ENCODE peak calls at places on chromosomes 13 and 19, in six cellular contexts. D is fibroblast of lung, I is endothelial cell of umbilical vein, P is H9, K is endodermal cell, C is adipocyte. Z is an unnamed sample.
A peak's percentile ranks its signal among the peaks of the same experiment; 100 is the strongest.

GRCh38 chr19:41944336-41944735 is 14.8 kb downstream of the RABAC1 start:
- DNase-seq in D (no peak), I (no peak), P (no peak), K (no peak), C (no peak), Z (no peak)

GRCh38 chr19:51473009-51473707 is 5.2 kb upstream of the CEACAM18 start:
- DNase-seq in D (peak; percentile 60), I (peak; percentile 61), P (peak; percentile 65), K (peak; percentile 90), C (peak; percentile 85), Z (no peak)

GRCh38 chr13:99661791-99662190 is 160.5 kb downstream of the TM9SF2 start:
- DNase-seq in D (no peak), I (no peak), P (peak; percentile 87), K (peak; percentile 91), C (no peak), Z (no peak)

GRCh38 chr13:46527237-46527636 is 25.7 kb upstream of the LRCH1 start:
- DNase-seq in D (no peak), I (no peak), P (no peak), K (no peak), C (no peak), Z (no peak)

GRCh38 chr13:99267927-99268326 is 9.7 kb upstream of the GPR18 start:
- DNase-seq in D (no peak), I (no peak), P (no peak), K (no peak), C (no peak), Z (no peak)

GRCh38 chr13:48775804-48776203 is 122.1 kb downstream of the CYSLTR2 start:
- DNase-seq in D (peak; percentile 91), I (no peak), P (no peak), K (no peak), C (peak; percentile 63), Z (no peak)

GRCh38 chr19:46471116-46471733 is at the start of gene PNMA8A:
- DNase-seq in D (peak; percentile 63), I (peak; percentile 54), P (peak; percentile 95), K (peak; percentile 96), C (peak; percentile 85), Z (peak; percentile 95)

GRCh38 chr19:5240011-5240410 is 100.6 kb downstream of the PTPRS start:
- DNase-seq in D (no peak), I (no peak), P (no peak), K (no peak), C (no peak), Z (no peak)

GRCh38 chr19:31347828-31348314 is 1.4 kb downstream of the TSHZ3 start:
- DNase-seq in D (peak; percentile 89), I (no peak), P (no peak), K (no peak), C (peak; percentile 44), Z (no peak)

GRCh38 chr19:9981406-9982260 is 28.7 kb downstream of the COL5A3 start:
- DNase-seq in D (no peak), I (no peak), P (no peak), K (no peak), C (no peak), Z (no peak)

GRCh38 chr13:42039946-42040729 is 8.3 kb upstream of the DGKH start:
- DNase-seq in D (peak; percentile 88), I (peak; percentile 83), P (peak; percentile 78), K (peak; percentile 91), C (peak; percentile 95), Z (peak; percentile 98)

GRCh38 chr13:26787961-26788360 is 27.4 kb upstream of the GPR12 start:
- DNase-seq in D (no peak), I (no peak), P (no peak), K (no peak), C (no peak), Z (no peak)

GRCh38 chr19:19403373-19403901 is 2.0 kb upstream of the GATAD2A start:
- DNase-seq in D (peak; percentile 31), I (no peak), P (no peak), K (no peak), C (peak; percentile 61), Z (peak; percentile 37)

GRCh38 chr13:36345438-36346221 is 564 bp downstream of the SPART start:
- DNase-seq in D (peak; percentile 93), I (peak; percentile 87), P (peak; percentile 63), K (peak; percentile 91), C (peak; percentile 94), Z (peak; percentile 79)

GRCh38 chr13:99320693-99321481 is 13.7 kb upstream of the GPR183 start:
- DNase-seq in D (peak; percentile 91), I (peak; percentile 93), P (no peak), K (no peak), C (peak; percentile 92), Z (no peak)

GRCh38 chr13:99312493-99312883 is 5.3 kb upstream of the GPR183 start:
- DNase-seq in D (peak; percentile 61), I (no peak), P (no peak), K (no peak), C (peak; percentile 96), Z (no peak)

GRCh38 chr13:109816112-109816978 is 30.0 kb upstream of the IRS2 start:
- DNase-seq in D (no peak), I (no peak), P (no peak), K (no peak), C (no peak), Z (no peak)

GRCh38 chr13:103354189-103354588 is 288.0 kb upstream of the SLC10A2 start:
- DNase-seq in D (peak; percentile 44), I (no peak), P (no peak), K (no peak), C (peak; percentile 0), Z (no peak)

GRCh38 chr13:28750187-28751045 is 31.6 kb upstream of the SLC46A3 start:
- DNase-seq in D (no peak), I (peak; percentile 70), P (no peak), K (peak; percentile 60), C (no peak), Z (no peak)

GRCh38 chr13:59450218-59450617 is 713.5 kb downstream of the DIAPH3 start:
- DNase-seq in D (no peak), I (no peak), P (no peak), K (no peak), C (no peak), Z (no peak)

GRCh38 chr19:53037101-53038097 is 7.1 kb upstream of the ERVV-2 start:
- DNase-seq in D (peak; percentile 73), I (peak; percentile 42), P (peak; percentile 58), K (peak; percentile 77), C (peak; percentile 62), Z (peak; percentile 80)

GRCh38 chr19:40502647-40503046 is 35.8 kb downstream of the SPTBN4 start:
- DNase-seq in D (no peak), I (no peak), P (peak; percentile 72), K (peak; percentile 81), C (no peak), Z (no peak)

DNA sequence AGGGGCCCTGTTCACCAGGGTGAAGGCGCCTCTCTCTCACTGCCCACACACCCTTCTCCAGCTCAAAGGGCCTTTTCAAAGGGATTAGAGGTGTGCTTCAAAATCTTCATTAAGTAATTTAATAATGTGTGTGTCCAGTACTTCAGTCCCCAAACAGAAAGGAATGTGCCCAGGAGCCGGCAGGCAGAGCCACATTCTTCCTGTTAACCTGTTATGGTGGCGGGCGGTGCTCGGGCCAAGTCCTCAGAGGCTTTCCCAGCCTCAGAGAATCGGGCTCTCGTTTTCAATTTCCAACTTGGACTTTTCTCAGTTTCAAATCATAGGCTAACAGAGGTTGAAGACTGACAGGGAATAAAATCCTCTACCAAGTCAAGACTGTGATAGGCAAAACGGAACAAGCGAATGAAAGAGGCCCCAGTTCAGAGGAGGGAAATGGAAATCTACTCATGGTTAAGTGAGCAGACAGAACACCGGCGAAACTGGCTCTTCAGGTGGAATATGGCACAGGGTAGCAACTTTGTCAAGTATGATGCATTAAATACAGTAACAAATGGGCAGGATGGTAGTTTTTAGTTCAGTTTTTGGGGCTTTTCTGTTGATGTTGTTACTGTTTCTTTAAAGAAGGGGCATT is 68.6 kb downstream of the FOXO1 start:
- DNase-seq in D (no peak), I (no peak), P (no peak), K (no peak), C (no peak), Z (no peak)
- H3K9ac ChIP-seq in D (no peak overlapping the region), I (no peak overlapping the region), P (no peak overlapping the region), K (no peak overlapping the region), C (no peak overlapping the region), Z (peak overlapping the region; percentile 30)

DNA sequence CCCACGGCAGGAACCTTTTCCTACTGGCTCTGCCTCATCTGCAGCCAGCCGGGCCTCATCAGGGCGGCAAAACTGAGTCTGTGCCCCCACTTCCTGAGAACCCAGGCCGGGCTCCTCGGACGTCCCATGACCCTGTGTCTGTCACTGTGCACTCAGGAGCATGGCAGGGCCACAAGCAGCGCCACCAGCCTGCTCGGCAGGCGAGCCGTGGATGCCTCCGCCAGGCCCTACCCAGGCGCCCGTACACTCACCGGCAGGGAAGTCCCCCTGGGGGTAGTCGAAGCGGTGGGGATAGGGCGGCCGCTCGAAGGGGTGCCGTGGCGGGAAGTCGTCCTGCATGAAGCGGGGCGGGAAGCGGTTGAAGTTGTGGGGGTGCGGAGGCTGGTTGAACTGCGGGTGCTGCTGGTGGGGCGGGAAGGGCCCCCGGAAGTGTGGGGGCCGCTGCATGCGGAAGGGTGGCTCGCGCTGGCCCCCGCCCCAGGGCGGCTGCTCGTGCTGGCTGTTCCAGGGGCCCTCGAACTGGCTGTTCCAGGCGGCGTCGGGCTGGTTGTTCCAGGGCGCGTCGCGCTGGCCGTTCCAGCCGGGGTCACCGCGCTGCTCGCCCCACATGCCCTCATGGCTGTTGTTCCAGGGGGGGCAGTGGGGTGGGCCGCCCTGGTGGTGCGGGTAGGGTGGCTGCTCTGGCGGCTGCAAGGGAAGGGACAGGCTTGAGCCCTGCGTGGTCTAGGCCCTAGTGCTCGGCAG is 17.1 kb downstream of the CHERP start:
- DNase-seq in D (no peak), I (no peak), P (no peak), K (no peak), C (no peak), Z (no peak)
- H3K4me1 ChIP-seq in D (no peaks in the 10 kb centered on the region), I (no peaks in the 10 kb centered on the region), P (no peaks in the 10 kb centered on the region), K (no peaks in the 10 kb centered on the region), C (no peaks in the 10 kb centered on the region), Z (peaks cover 10% of the 10 kb centered on the region)

GRCh38 chr13:88751994-88752393 is 1080.8 kb downstream of the SLITRK5 start:
- DNase-seq in D (no peak), I (no peak), P (no peak), K (no peak), C (no peak), Z (no peak)

GRCh38 chr13:88754141-88754540 is 1083.0 kb downstream of the SLITRK5 start:
- DNase-seq in D (no peak), I (no peak), P (no peak), K (no peak), C (no peak), Z (no peak)
- H3K9ac ChIP-seq in D (no peak overlapping the region), I (no peak overlapping the region), P (no peak overlapping the region), K (no peak overlapping the region), C (no peak overlapping the region), Z (no peak overlapping the region)

DNA sequence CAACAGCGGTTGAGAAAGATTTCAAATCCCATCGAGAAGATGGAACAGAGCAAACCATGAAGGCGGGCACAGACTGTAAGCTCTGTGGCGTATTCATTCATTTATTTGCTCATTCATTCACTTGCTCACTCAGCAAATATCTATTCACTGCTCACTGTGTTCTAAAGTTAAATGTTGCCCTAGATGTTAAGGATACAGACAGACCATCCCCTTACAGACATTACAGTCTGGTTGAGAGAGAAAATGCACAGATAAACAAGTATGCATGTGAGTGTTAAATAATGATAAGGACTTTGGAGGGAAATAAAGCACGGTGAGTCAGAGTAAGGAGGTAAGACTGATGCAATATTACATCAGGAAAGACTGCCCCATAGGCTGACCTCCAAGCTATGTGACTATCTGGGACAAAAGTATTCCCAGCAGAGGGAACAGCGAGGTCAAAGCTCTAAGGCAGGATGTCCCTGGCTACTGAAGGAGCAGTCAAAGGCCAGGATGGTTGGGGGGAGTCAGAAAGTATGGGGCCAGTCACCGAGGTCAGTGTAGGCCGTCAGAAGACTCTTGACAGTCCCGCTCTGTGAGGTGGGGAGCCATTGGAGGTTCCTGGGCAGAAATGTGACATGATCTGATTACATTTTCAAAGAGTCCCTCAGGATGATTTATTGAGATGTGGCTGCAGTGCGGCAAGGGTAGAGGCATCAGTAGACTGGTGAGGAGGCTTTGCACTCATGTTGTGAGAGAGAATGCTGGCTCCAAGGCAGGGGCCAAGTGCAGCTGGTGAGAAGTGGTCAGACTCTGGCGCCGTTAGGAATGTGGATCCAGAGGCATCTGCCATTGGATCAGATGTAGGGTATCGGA is 37.9 kb downstream of the MBNL2 start:
- DNase-seq in D (peak; percentile 74), I (peak; percentile 91), P (no peak), K (no peak), C (peak; percentile 61), Z (no peak)
- H3K4me1 ChIP-seq in D (peaks cover 49% of the 10 kb centered on the region), I (peaks cover 74% of the 10 kb centered on the region), P (peaks cover 13% of the 10 kb centered on the region), K (no peaks in the 10 kb centered on the region), C (peaks cover 71% of the 10 kb centered on the region), Z (peaks cover 32% of the 10 kb centered on the region)